ENCODE peak calls at places on chromosome 4, in four cellular contexts. B is K562, O is H1, Y is GM12878. M is an unnamed sample.
A peak's percentile ranks its signal among the peaks of the same experiment; 100 is the strongest.

GRCh38 chr4:17494258-17494657 is 17.6 kb downstream of the QDPR start:
- DNase-seq in Y (no peak), O (no peak), B (peak; percentile 55), M (no peak)

GRCh38 chr4:166386491-166387367 is 513.7 kb downstream of the TLL1 start:
- DNase-seq in Y (no peak), O (no peak), B (no peak), M (no peak)

GRCh38 chr4:61468091-61468720 is 268.1 kb downstream of the ADGRL3 start:
- DNase-seq in B (no peak), Y (no peak), O (no peak), M (no peak)

GRCh38 chr4:75561789-75562188 is 5.9 kb downstream of the ODAPH start:
- DNase-seq in Y (no peak), B (no peak), O (no peak), M (no peak)

GRCh38 chr4:139153411-139154133 is 23.4 kb downstream of the ELF2 start:
- DNase-seq in O (no peak), B (no peak), Y (no peak), M (peak; percentile 86)

GRCh38 chr4:181308476-181309170 is 934.6 kb upstream of the TENM3 start:
- DNase-seq in B (no peak), Y (no peak), O (no peak), M (no peak)

GRCh38 chr4:35541146-35541887 is 703.0 kb downstream of the ARAP2 start:
- DNase-seq in B (no peak), Y (no peak), O (no peak), M (no peak)

GRCh38 chr4:129094347-129094746 is 1.0 kb upstream of the SCLT1 start:
- DNase-seq in O (no peak), B (no peak), Y (no peak), M (no peak)

GRCh38 chr4:176538217-176538925 is 218.6 kb downstream of the SPCS3 start:
- DNase-seq in Y (no peak), B (no peak), O (no peak), M (no peak)

GRCh38 chr4:74098628-74098995 is 383 bp downstream of the CXCL2 start:
- DNase-seq in B (no peak), O (peak; percentile 63), Y (no peak), M (no peak)

GRCh38 chr4:153785830-153786721 is 2.8 kb downstream of the SFRP2 start:
- DNase-seq in B (no peak), O (no peak), Y (no peak), M (peak; percentile 3)

GRCh38 chr4:46124773-46125172 is 919 bp upstream of the GABRG1 start:
- DNase-seq in B (peak; percentile 6), Y (no peak), O (peak; percentile 61), M (no peak)

GRCh38 chr4:142567620-142568451 is 278.3 kb downstream of the INPP4B start:
- DNase-seq in O (no peak), Y (peak; percentile 31), B (no peak), M (no peak)

GRCh38 chr4:100414016-100414790 is 103.6 kb downstream of the EMCN start:
- DNase-seq in O (no peak), Y (no peak), B (no peak), M (no peak)

GRCh38 chr4:165905405-165906027 is 32.5 kb downstream of the TLL1 start:
- DNase-seq in O (no peak), B (no peak), Y (no peak), M (no peak)

GRCh38 chr4:188190461-188190860 is 51.2 kb downstream of the TRIML1 start:
- DNase-seq in B (no peak), O (no peak), Y (no peak), M (no peak)

GRCh38 chr4:164439037-164439436 is 314.9 kb upstream of the SMIM31 start:
- DNase-seq in B (no peak), O (no peak), Y (no peak), M (no peak)

GRCh38 chr4:113080050-113080449 is 30.6 kb downstream of the ANK2 start:
- DNase-seq in Y (no peak), B (no peak), O (no peak), M (peak; percentile 37)

GRCh38 chr4:181944527-181944926 is 298.7 kb upstream of the TENM3 start:
- DNase-seq in O (no peak), Y (no peak), B (no peak), M (no peak)

GRCh38 chr4:73721419-73721818 is 18.9 kb upstream of the CXCL8 start:
- DNase-seq in Y (no peak), O (no peak), B (no peak), M (no peak)

DNA sequence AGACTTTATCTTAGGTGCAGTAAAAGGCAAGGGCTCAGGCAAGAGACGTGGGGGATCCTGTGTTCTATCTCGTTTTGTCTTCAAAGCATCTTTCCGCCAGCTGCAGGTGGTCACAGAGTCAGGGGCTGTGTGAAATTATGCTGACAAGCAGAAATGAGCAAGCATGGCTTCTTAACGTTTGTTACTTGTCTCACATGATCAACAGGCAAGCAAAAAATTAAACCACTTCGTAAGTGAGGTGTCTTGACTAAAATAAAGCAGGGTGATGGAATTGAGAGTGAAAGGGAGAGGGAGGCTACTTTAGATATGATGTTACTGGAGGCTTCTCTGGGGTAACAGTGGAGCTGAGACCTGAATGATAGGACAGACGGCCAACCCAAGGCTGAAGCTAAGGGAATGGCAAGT is 1.4 kb upstream of the TEC start:
- DNase-seq in B (no peak), O (no peak), Y (peak; percentile 36), M (no peak)
- TF ChIP-seq BRCA1 in B (no peak), O (no peak), Y (no peak), M (no peak)

GRCh38 chr4:3286335-3287175 is 6.3 kb upstream of the RGS12 start:
- DNase-seq in Y (peak; percentile 70), O (peak; percentile 47), B (no peak), M (no peak)
- TF ChIP-seq BRCA1 in Y (no peak), O (no peak), B (no peak), M (no peak)

GRCh38 chr4:168505996-168506395 is 9.1 kb downstream of the PALLD start:
- DNase-seq in Y (no peak), O (no peak), B (no peak), M (no peak)

GRCh38 chr4:168501407-168501806 is 4.6 kb downstream of the PALLD start:
- DNase-seq in Y (no peak), O (no peak), B (no peak), M (peak; percentile 36)

GRCh38 chr4:168504526-168504925 is 7.7 kb downstream of the PALLD start:
- DNase-seq in O (no peak), B (no peak), Y (no peak), M (no peak)

GRCh38 chr4:168502886-168503285 is 6.0 kb downstream of the PALLD start:
- DNase-seq in Y (no peak), B (no peak), O (no peak), M (no peak)

DNA sequence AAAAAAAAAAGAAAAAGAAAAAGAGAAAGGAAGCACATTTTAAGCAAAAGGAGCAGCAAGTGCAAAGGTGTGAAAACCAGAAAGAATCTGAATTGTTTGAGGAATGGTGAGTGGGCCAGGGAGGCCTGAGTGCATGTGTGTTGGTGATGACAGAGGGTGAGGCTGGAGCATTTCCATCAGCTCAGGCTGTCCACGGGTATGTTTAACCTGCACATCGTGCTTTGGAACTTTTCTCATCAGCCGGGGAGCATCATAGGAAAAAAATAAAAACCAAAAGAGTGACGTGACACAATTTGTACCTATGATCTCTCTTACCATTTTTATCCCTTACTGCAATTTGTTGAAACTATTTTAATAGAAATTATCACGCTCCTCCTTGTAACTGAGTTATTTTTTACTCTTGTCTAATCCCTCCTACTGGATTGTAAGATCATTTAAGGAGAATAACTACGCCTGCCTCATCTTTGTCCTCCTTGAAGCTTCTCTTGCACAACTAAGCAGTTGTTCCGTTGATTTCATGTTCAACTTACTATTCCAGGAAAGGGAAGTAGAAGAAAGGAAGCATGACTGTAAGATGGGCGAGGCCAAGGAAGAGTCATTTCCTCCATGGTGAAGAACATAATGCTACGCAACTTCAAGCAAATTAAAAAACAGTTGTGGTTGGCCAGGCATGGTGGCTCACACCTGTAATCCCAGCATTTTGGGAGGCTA is 7.0 kb downstream of the PALLD start:
- DNase-seq in O (no peak), B (no peak), Y (no peak), M (no peak)
- TF ChIP-seq BRCA1 in O (no peak), B (no peak), Y (no peak), M (no peak)

DNA sequence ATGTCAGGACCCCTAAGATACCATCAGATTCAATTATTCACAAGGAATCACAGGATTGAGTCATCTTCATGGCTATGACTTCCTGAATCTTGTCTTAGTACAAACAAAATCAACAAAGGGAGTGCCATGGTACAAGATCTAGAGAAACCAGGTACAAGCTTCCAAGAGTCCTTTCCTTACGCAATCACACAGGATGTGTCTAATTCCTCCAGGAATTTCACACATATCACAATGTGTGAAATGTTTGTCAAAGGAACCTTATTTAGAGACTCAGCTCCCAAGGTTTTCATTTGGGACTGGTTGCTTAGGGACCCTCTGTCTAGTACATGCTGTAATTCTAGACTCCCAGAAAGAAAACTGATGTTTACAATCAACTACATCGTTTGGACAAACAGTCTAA is 83.0 kb downstream of the MAB21L2 start:
- DNase-seq in B (no peak), Y (no peak), O (no peak), M (peak; percentile 7)
- TF ChIP-seq BRCA1 in B (no peak), Y (no peak), O (no peak), M (no peak)

GRCh38 chr4:48752726-48753125 is 27.4 kb downstream of the FRYL start:
- DNase-seq in B (no peak), Y (no peak), O (no peak), M (no peak)
- TF ChIP-seq BRCA1 in B (no peak), Y (no peak), O (no peak), M (no peak)

GRCh38 chr4:145427991-145428390 is 53.7 kb upstream of the SMAD1 start:
- DNase-seq in O (no peak), B (no peak), Y (no peak), M (no peak)

GRCh38 chr4:145427221-145427620 is 54.4 kb upstream of the SMAD1 start:
- DNase-seq in B (no peak), Y (no peak), O (no peak), M (no peak)

GRCh38 chr4:145418739-145419138 is 62.9 kb upstream of the SMAD1 start:
- DNase-seq in O (no peak), Y (no peak), B (no peak), M (no peak)

GRCh38 chr4:145420595-145421214 is 60.9 kb upstream of the SMAD1 start:
- DNase-seq in B (no peak), O (no peak), Y (no peak), M (peak; percentile 51)

GRCh38 chr4:145423017-145423708 is 58.5 kb upstream of the SMAD1 start:
- DNase-seq in Y (no peak), O (no peak), B (no peak), M (no peak)
- TF ChIP-seq BRCA1 in Y (no peak), O (no peak), B (no peak), M (no peak)

DNA sequence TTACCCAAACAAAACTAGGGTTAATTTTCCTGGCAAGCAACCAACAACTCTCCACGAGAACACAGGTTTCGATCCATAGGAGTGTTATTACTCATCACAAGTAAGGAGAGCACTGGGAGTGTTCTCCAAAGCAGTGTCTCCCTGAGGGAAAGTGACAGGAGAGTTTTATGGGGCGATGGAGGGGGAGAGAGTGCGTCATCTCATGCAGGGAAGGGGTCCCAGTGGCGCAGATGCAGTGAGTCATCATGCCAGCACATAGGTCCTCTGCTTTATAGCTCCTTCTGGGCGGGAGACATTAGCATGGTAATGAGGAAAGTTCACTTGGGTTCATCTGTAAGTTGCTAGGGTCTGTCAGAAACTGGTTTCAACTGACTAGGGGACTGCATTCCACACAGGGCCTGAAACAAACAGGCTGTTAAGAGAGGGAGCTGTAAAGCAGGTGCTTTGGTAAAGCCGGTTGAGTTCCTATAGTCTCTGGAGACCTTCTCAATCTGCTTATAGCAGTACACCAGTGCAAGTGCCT is 12.7 kb upstream of the BOD1L1 start:
- DNase-seq in Y (no peak), O (no peak), B (no peak), M (no peak)
- TF ChIP-seq BRCA1 in Y (no peak), O (no peak), B (no peak), M (no peak)

GRCh38 chr4:40908702-40909362 is 159.1 kb downstream of the NSUN7 start:
- DNase-seq in O (peak; percentile 88), B (peak; percentile 83), Y (peak; percentile 40), M (peak; percentile 59)
- TF ChIP-seq BRCA1 in O (no peak), B (no peak), Y (no peak), M (no peak)

M was measured in HepG2.